ENCODE peak calls at places on chromosomes 7 and 10, in eight cellular contexts. S, G, T, N, I, K, X and P are unnamed samples.

GRCh38 chr7:53504914-53505313 is 469.5 kb downstream of the POM121L12 start:
- DNase-seq in K (no peak), X (no peak), S (no peak), G (no peak), I (no peak), T (peak), N (no peak), P (no peak)

GRCh38 chr10:131748831-131749766 is 151.7 kb upstream of the PPP2R2D start:
- DNase-seq in I (no peak), K (peak), S (peak), T (no peak), X (no peak), N (peak), G (no peak), P (no peak)

GRCh38 chr10:70594161-70594560 is 8.4 kb downstream of the PRF1 start:
- DNase-seq in I (no peak), G (no peak), S (peak), K (no peak), T (no peak), N (no peak), X (no peak), P (no peak)

GRCh38 chr10:73859441-73860049 is 14.8 kb downstream of the CAMK2G start:
- DNase-seq in S (no peak), G (no peak), K (peak), I (peak), X (no peak), T (no peak), N (peak), P (no peak)

GRCh38 chr7:32154797-32155196 is 84.6 kb upstream of the PDE1C start:
- DNase-seq in T (no peak), G (no peak), X (peak), K (no peak), I (no peak), S (no peak), N (no peak), P (no peak)

GRCh38 chr7:81684513-81685262 is 85.2 kb downstream of the HGF start:
- DNase-seq in N (peak), X (peak), S (no peak), I (peak), T (peak), G (no peak), K (no peak), P (peak)

GRCh38 chr10:97685395-97685958 is 1.6 kb downstream of the AVPI1 start:
- DNase-seq in K (peak), G (no peak), N (peak), T (peak), I (no peak), X (peak), S (peak), P (peak)

GRCh38 chr10:77091745-77092144 is 545.9 kb downstream of the KCNMA1 start:
- DNase-seq in T (no peak), K (no peak), G (no peak), X (no peak), I (no peak), N (no peak), S (no peak), P (no peak)

GRCh38 chr10:52357986-52358385 is 43.9 kb downstream of the DKK1 start:
- DNase-seq in T (no peak), G (no peak), K (no peak), X (no peak), I (no peak), N (no peak), S (no peak), P (no peak)

GRCh38 chr10:106185991-106186390 is 978.5 kb downstream of the SORCS1 start:
- DNase-seq in S (no peak), X (no peak), N (no peak), T (no peak), I (no peak), K (no peak), G (no peak), P (no peak)

GRCh38 chr10:110919971-110920881 is 822 bp downstream of the SHOC2 start:
- DNase-seq in K (peak), S (peak), I (peak), G (no peak), T (peak), N (peak), X (no peak), P (peak)

GRCh38 chr7:25694690-25695089 is 457.3 kb upstream of the NFE2L3 start:
- DNase-seq in G (no peak), I (no peak), T (no peak), X (no peak), K (no peak), N (no peak), S (no peak), P (no peak)

GRCh38 chr10:16987129-16987670 is 142.4 kb downstream of the CUBN start:
- DNase-seq in I (no peak), T (peak), S (peak), G (no peak), K (no peak), N (no peak), X (no peak), P (no peak)

GRCh38 chr7:113267885-113268284 is 149.5 kb upstream of the SMIM30 start:
- DNase-seq in S (no peak), K (no peak), I (no peak), G (no peak), N (no peak), X (no peak), T (peak), P (no peak)

GRCh38 chr10:97297556-97298222 is 5.3 kb upstream of the ARHGAP19 start:
- DNase-seq in K (no peak), I (no peak), G (no peak), N (no peak), X (no peak), S (no peak), T (no peak), P (no peak)

GRCh38 chr7:113521468-113521867 is 397.3 kb downstream of the PPP1R3A start:
- DNase-seq in I (no peak), T (no peak), G (no peak), K (no peak), X (no peak), S (no peak), N (no peak), P (no peak)

GRCh38 chr7:106552645-106553445 is 108.1 kb downstream of the CCDC71L start:
- DNase-seq in N (no peak), S (no peak), T (no peak), K (no peak), G (no peak), I (no peak), X (no peak), P (no peak)

GRCh38 chr10:814536-815302 is 116.8 kb downstream of the LARP4B start:
- DNase-seq in I (no peak), K (no peak), S (no peak), T (no peak), X (no peak), G (no peak), N (no peak), P (no peak)

GRCh38 chr10:109958059-109958458 is 34.7 kb upstream of the XPNPEP1 start:
- DNase-seq in X (no peak), S (no peak), G (no peak), K (no peak), N (no peak), I (no peak), T (no peak), P (no peak)

GRCh38 chr7:88072036-88072714 is 138.1 kb downstream of the ADAM22 start:
- DNase-seq in X (no peak), G (no peak), I (no peak), K (no peak), N (no peak), T (no peak), S (no peak), P (no peak)

GRCh38 chr10:113552014-113552413 is 839 bp upstream of the HABP2 start:
- DNase-seq in G (no peak), K (no peak), N (no peak), S (no peak), I (no peak), X (peak), T (peak), P (no peak)

GRCh38 chr10:49039409-49039808 is 75.9 kb downstream of the VSTM4 start:
- DNase-seq in G (no peak), T (no peak), S (no peak), K (no peak), I (no peak), N (no peak), X (no peak), P (no peak)

DNA sequence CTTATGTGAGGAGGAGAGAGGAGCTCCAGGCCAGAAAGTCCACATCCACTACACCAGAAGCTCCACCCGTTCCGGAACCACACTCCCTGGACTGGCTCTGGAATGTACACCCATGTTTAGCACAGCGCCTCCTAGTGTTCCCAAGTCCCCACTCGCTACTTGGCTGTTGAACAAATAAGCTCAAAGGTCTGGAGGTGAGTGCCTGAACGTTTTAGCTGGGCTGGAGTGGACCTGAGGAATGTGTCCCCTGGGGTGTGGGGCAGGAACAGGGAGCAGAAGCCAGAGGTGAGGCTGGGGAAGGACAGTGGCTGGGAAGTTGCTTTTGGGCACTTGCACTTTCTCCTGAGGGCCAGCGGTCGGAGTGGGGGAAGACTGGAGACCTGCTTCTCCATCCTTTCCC is 164.1 kb upstream of the CDCA7L start:
- DNase-seq in X (peak), S (peak), K (peak), N (no peak), T (peak), I (no peak), G (no peak), P (peak)
- TF ChIP-seq CTCF in X (no peak), S (no peak), K (peak), N (no peak), T (no peak), I (no peak), G (peak), P (peak)

DNA sequence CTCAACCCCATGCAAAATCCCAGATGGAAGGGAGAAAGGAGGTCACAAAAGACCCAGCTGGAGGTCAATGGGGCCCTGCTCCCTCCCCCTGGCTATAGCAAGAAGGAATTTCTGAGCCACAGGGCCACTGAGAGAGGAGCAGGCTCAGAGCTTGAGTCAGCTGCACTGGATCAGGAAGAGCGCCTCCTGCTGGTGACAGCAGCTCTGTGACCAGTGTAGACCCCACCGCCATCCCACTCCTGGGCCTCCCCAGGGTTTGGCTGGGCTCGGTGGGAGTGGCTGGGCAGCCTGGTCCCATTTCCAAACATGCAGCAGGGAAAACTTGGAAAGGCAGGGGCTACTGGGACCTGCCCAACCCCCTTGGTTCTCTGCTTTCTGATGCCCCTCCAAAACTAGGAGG is 31.5 kb upstream of the PRLHR start:
- DNase-seq in T (no peak), G (no peak), K (no peak), X (no peak), I (no peak), S (peak), N (no peak), P (no peak)
- TF ChIP-seq CTCF in T (peak), G (peak), K (peak), X (no peak), I (no peak), S (peak), N (no peak), P (peak)

GRCh38 chr7:155007947-155008346 is 5.0 kb upstream of the PAXIP1 start:
- DNase-seq in S (peak), G (no peak), N (no peak), I (no peak), K (peak), T (no peak), X (no peak), P (peak)
- TF ChIP-seq CTCF in S (peak), G (peak), N (no peak), I (no peak), K (peak), T (peak), X (no peak), P (peak)

GRCh38 chr10:2619472-2619871 is 447.9 kb upstream of the PFKP start:
- DNase-seq in N (no peak), X (no peak), I (no peak), S (peak), K (peak), G (no peak), T (peak), P (peak)
- TF ChIP-seq CTCF in N (no peak), X (no peak), I (no peak), S (peak), K (peak), G (peak), T (peak), P (peak)

GRCh38 chr7:104137971-104138370 is 69.8 kb downstream of the ORC5 start:
- DNase-seq in N (no peak), S (peak), I (no peak), G (peak), K (no peak), X (no peak), T (peak), P (no peak)
- TF ChIP-seq CTCF in N (no peak), S (peak), I (no peak), G (no peak), K (no peak), X (no peak), T (no peak), P (no peak)

DNA sequence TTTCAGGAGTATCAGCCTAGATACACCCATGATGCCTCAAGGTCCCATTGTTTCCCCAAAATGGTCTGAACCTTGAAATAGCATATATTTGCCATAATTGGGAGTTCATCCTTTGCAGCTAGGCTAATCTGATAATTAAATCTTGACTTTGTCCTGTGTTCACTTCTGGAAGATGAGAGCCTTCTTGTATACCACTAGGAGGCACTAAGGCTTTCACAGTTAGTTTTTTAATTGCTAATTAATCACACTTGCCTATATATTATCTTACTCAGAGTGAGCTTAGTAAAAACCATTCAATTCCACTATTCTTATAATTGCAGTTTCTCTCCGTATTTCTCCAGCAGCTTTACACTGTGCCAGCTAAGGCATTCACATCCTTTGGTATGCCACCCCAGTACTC is 48.7 kb upstream of the MAGI2 start:
- DNase-seq in X (no peak), S (no peak), N (no peak), G (no peak), T (peak), K (no peak), I (no peak), P (no peak)
- TF ChIP-seq CTCF in X (no peak), S (peak), N (no peak), G (no peak), T (peak), K (no peak), I (no peak), P (peak)

DNA sequence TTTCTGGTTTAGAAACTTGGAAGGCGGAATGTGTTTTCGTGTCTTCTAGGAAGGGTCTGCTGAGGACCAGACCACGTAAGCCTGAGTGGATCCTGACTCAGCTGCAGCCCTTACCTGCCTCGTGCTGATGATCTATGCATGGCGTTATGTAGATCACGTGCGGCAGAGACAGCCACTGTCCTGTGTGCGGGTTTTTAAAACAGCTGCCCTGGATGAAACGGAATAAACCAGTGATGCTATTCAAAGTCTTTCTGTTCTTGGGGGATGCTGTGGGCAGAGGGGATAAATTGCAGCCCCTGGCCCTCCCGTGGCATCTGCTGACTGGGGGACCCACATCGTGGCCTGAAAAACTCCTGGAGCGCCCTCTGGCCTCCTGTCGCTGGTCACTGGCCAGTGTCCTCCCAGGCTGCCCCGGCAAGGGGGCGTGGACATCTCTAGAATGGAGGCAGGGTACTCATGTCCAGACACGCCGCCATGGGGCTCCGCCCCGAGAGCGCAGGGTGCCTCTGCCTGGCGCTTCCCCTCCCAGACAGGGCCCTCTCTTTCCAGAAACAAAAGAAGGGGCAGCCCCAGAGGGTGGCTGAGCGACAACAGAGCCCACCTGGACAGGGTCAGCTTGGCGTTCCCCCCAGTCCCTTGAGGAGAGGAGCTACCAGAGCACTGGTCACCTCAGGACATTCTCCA is 13.2 kb downstream of the ALKBH4 start:
- DNase-seq in G (no peak), X (no peak), K (peak), S (peak), I (no peak), T (no peak), N (no peak), P (peak)
- TF ChIP-seq CTCF in G (no peak), X (no peak), K (peak), S (peak), I (no peak), T (no peak), N (no peak), P (no peak)

DNA sequence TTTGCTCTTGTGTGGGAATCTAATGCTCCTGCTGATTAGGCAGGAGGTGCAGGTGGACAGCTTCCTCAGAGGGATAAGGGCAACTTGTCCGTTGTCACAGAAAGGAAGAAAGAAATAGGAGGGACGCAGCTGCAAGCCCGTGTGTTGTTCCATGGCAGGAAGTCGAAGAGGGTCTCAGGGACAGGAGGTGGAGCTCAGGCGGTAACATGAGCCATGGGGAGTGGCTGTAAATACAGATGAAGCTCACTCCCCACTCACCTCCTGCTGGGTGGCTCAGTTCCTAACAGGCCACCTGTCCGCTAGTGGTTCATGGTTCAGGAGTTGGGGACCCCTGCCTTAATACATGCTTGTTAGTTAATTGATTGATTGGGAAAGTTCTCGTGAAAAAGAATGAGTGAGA is 101.7 kb upstream of the SFMBT2 start:
- DNase-seq in G (no peak), K (no peak), I (no peak), X (no peak), T (no peak), N (no peak), S (peak), P (no peak)
- TF ChIP-seq CTCF in G (no peak), K (no peak), I (no peak), X (no peak), T (no peak), N (no peak), S (no peak), P (no peak)

DNA sequence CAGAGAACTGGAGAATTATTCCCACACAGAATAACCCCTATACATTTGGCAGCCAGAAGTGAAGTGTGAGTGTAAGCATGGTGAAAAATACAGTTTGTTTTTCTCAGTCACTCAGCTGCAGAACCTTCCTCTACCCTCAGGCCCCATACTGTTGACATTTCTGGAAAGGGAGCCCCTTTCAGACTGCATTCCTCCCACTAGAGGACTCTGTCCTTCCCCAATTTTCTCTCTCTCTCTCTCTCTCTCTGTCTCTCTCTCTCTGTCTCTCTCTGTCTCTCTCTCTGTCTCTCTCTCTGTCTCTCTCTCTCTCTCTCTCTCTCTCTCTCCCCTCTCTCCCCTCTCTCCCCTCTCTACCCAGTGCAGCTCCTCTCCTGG is 86.8 kb upstream of the STEAP1B start:
- DNase-seq in S (peak), X (no peak), G (no peak), K (no peak), N (no peak), I (no peak), T (peak), P (no peak)
- TF ChIP-seq CTCF in S (peak), X (no peak), G (peak), K (peak), N (no peak), I (no peak), T (peak), P (peak)

GRCh38 chr7:76358478-76359110 is at the start of gene YWHAG:
- DNase-seq in S (peak), I (peak), X (peak), G (no peak), K (peak), T (peak), N (peak), P (peak)
- TF ChIP-seq CTCF in S (no peak), I (no peak), X (no peak), G (no peak), K (no peak), T (no peak), N (no peak), P (no peak)